ENCODE peak calls at places on chromosomes 6 and 20, in five cellular contexts. One of them, this sample, is unnamed.
A peak's percentile ranks its signal among the peaks of the same experiment; 100 is the strongest.

GRCh38 chr20:58135441-58136170 is 92.8 kb downstream of the ANKRD60 start:
- DNase-seq in heart left ventricle: no peak
- DNase-seq in AG10803: no peak
- DNase-seq in lower leg skin: peak; percentile 80
- DNase-seq in H9: peak; percentile 35
- DNase-seq in this sample: no peak

GRCh38 chr20:44309763-44310663 is 989 bp downstream of the FITM2 start:
- DNase-seq in heart left ventricle: peak; percentile 39
- DNase-seq in AG10803: peak; percentile 70
- DNase-seq in lower leg skin: peak; percentile 82
- DNase-seq in H9: no peak
- DNase-seq in this sample: no peak

GRCh38 chr6:50452001-50452400 is 261.3 kb upstream of the TFAP2D start:
- DNase-seq in heart left ventricle: no peak
- DNase-seq in AG10803: no peak
- DNase-seq in lower leg skin: no peak
- DNase-seq in H9: no peak
- DNase-seq in this sample: no peak

GRCh38 chr6:74851598-74851997 is 354.3 kb downstream of the COL12A1 start:
- DNase-seq in heart left ventricle: no peak
- DNase-seq in AG10803: peak; percentile 95
- DNase-seq in lower leg skin: no peak
- DNase-seq in H9: no peak
- DNase-seq in this sample: no peak

GRCh38 chr6:118993803-118994231 is 58.9 kb upstream of the MCM9 start:
- DNase-seq in heart left ventricle: no peak
- DNase-seq in AG10803: no peak
- DNase-seq in lower leg skin: no peak
- DNase-seq in H9: no peak
- DNase-seq in this sample: no peak

GRCh38 chr6:29631860-29632731 is 887 bp downstream of the GABBR1 start:
- DNase-seq in heart left ventricle: peak; percentile 67
- DNase-seq in AG10803: peak; percentile 63
- DNase-seq in lower leg skin: peak; percentile 95
- DNase-seq in H9: peak; percentile 81
- DNase-seq in this sample: no peak

GRCh38 chr20:39702716-39703349 is 740.7 kb downstream of the DHX35 start:
- DNase-seq in heart left ventricle: no peak
- DNase-seq in AG10803: no peak
- DNase-seq in lower leg skin: no peak
- DNase-seq in H9: no peak
- DNase-seq in this sample: no peak

GRCh38 chr20:64130876-64131275 is 23.5 kb upstream of the NPBWR2 start:
- DNase-seq in heart left ventricle: no peak
- DNase-seq in AG10803: no peak
- DNase-seq in lower leg skin: peak; percentile 73
- DNase-seq in H9: no peak
- DNase-seq in this sample: no peak

GRCh38 chr20:54132612-54133433 is 41.0 kb downstream of the CYP24A1 start:
- DNase-seq in heart left ventricle: no peak
- DNase-seq in AG10803: peak; percentile 99
- DNase-seq in lower leg skin: no peak
- DNase-seq in H9: peak; percentile 40
- DNase-seq in this sample: peak; percentile 92

GRCh38 chr6:158185729-158186456 is 17.7 kb downstream of the GTF2H5 start:
- DNase-seq in heart left ventricle: no peak
- DNase-seq in AG10803: peak; percentile 78
- DNase-seq in lower leg skin: no peak
- DNase-seq in H9: no peak
- DNase-seq in this sample: no peak

GRCh38 chr20:9413001-9413400 is 101.4 kb upstream of the LAMP5 start:
- DNase-seq in heart left ventricle: no peak
- DNase-seq in AG10803: no peak
- DNase-seq in lower leg skin: no peak
- DNase-seq in H9: no peak
- DNase-seq in this sample: no peak

GRCh38 chr6:169189227-169189626 is 64.4 kb downstream of the THBS2 start:
- DNase-seq in heart left ventricle: no peak
- DNase-seq in AG10803: no peak
- DNase-seq in lower leg skin: peak; percentile 74
- DNase-seq in H9: no peak
- DNase-seq in this sample: no peak

GRCh38 chr20:47305667-47306066 is 50.8 kb downstream of the ZMYND8 start:
- DNase-seq in heart left ventricle: no peak
- DNase-seq in AG10803: no peak
- DNase-seq in lower leg skin: peak; percentile 21
- DNase-seq in H9: no peak
- DNase-seq in this sample: no peak

GRCh38 chr6:15252205-15252604 is 6.3 kb downstream of the JARID2 start:
- DNase-seq in heart left ventricle: no peak
- DNase-seq in AG10803: no peak
- DNase-seq in lower leg skin: no peak
- DNase-seq in H9: no peak
- DNase-seq in this sample: no peak

GRCh38 chr6:98487612-98488011 is 346.8 kb upstream of the POU3F2 start:
- DNase-seq in heart left ventricle: no peak
- DNase-seq in AG10803: no peak
- DNase-seq in lower leg skin: no peak
- DNase-seq in H9: peak; percentile 51
- DNase-seq in this sample: no peak

GRCh38 chr6:26607434-26608230 is 10.9 kb downstream of the ABT1 start:
- DNase-seq in heart left ventricle: no peak
- DNase-seq in AG10803: peak; percentile 64
- DNase-seq in lower leg skin: no peak
- DNase-seq in H9: peak; percentile 54
- DNase-seq in this sample: no peak

GRCh38 chr20:58706975-58707681 is 14.5 kb downstream of the NPEPL1 start:
- DNase-seq in heart left ventricle: no peak
- DNase-seq in AG10803: no peak
- DNase-seq in lower leg skin: peak; percentile 60
- DNase-seq in H9: no peak
- DNase-seq in this sample: no peak

GRCh38 chr6:43811101-43812099 is 41.4 kb downstream of the VEGFA start:
- DNase-seq in heart left ventricle: no peak
- DNase-seq in AG10803: no peak
- DNase-seq in lower leg skin: no peak
- DNase-seq in H9: no peak
- DNase-seq in this sample: no peak

GRCh38 chr6:132067286-132067685 is 116.1 kb upstream of the CCN2 start:
- DNase-seq in heart left ventricle: no peak
- DNase-seq in AG10803: peak; percentile 87
- DNase-seq in lower leg skin: no peak
- DNase-seq in H9: no peak
- DNase-seq in this sample: no peak

GRCh38 chr6:73079978-73080377 is 145.3 kb downstream of the KHDC1L start:
- DNase-seq in heart left ventricle: no peak
- DNase-seq in AG10803: peak; percentile 16
- DNase-seq in lower leg skin: no peak
- DNase-seq in H9: no peak
- DNase-seq in this sample: no peak

GRCh38 chr6:167572841-167573271 is 248.0 kb downstream of the TTLL2 start:
- DNase-seq in heart left ventricle: no peak
- DNase-seq in AG10803: no peak
- DNase-seq in lower leg skin: peak; percentile 69
- DNase-seq in H9: no peak
- DNase-seq in this sample: no peak

GRCh38 chr6:36947570-36948351 is 6.8 kb upstream of the PI16 start:
- DNase-seq in heart left ventricle: no peak
- DNase-seq in AG10803: no peak
- DNase-seq in lower leg skin: peak; percentile 76
- DNase-seq in H9: peak; percentile 28
- DNase-seq in this sample: no peak

GRCh38 chr20:9409352-9409751 is 105.0 kb upstream of the LAMP5 start:
- DNase-seq in heart left ventricle: no peak
- DNase-seq in AG10803: peak; percentile 67
- DNase-seq in lower leg skin: no peak
- DNase-seq in H9: no peak
- DNase-seq in this sample: no peak

GRCh38 chr20:24704899-24705298 is 235.5 kb downstream of the SYNDIG1 start:
- DNase-seq in heart left ventricle: no peak
- DNase-seq in AG10803: no peak
- DNase-seq in lower leg skin: peak; percentile 25
- DNase-seq in H9: peak; percentile 12
- DNase-seq in this sample: no peak

GRCh38 chr20:34773726-34774125 is 51.7 kb downstream of the NCOA6 start:
- DNase-seq in heart left ventricle: no peak
- DNase-seq in AG10803: peak; percentile 82
- DNase-seq in lower leg skin: no peak
- DNase-seq in H9: no peak
- DNase-seq in this sample: no peak

GRCh38 chr6:117482240-117483003 is at the start of gene DCBLD1:
- DNase-seq in heart left ventricle: peak; percentile 81
- DNase-seq in AG10803: peak; percentile 76
- DNase-seq in lower leg skin: peak; percentile 92
- DNase-seq in H9: peak; percentile 84
- DNase-seq in this sample: no peak

GRCh38 chr6:4139272-4139671 is 3.9 kb upstream of the ECI2 start:
- DNase-seq in heart left ventricle: no peak
- DNase-seq in AG10803: no peak
- DNase-seq in lower leg skin: no peak
- DNase-seq in H9: no peak
- DNase-seq in this sample: no peak
- TF ChIP-seq CTCF in heart left ventricle: no peak
- TF ChIP-seq CTCF in AG10803: no peak
- TF ChIP-seq CTCF in lower leg skin: no peak
- TF ChIP-seq CTCF in H9: no peak
- TF ChIP-seq CTCF in this sample: no peak

GRCh38 chr6:19772891-19773290 is 64.3 kb upstream of the ID4 start:
- DNase-seq in heart left ventricle: no peak
- DNase-seq in AG10803: no peak
- DNase-seq in lower leg skin: no peak
- DNase-seq in H9: no peak
- DNase-seq in this sample: no peak
- TF ChIP-seq CTCF in heart left ventricle: no peak
- TF ChIP-seq CTCF in AG10803: no peak
- TF ChIP-seq CTCF in lower leg skin: no peak
- TF ChIP-seq CTCF in H9: peak; percentile 44
- TF ChIP-seq CTCF in this sample: no peak

GRCh38 chr6:120675886-120676285 is 658.4 kb downstream of the TBC1D32 start:
- DNase-seq in heart left ventricle: no peak
- DNase-seq in AG10803: no peak
- DNase-seq in lower leg skin: no peak
- DNase-seq in H9: no peak
- DNase-seq in this sample: no peak

DNA sequence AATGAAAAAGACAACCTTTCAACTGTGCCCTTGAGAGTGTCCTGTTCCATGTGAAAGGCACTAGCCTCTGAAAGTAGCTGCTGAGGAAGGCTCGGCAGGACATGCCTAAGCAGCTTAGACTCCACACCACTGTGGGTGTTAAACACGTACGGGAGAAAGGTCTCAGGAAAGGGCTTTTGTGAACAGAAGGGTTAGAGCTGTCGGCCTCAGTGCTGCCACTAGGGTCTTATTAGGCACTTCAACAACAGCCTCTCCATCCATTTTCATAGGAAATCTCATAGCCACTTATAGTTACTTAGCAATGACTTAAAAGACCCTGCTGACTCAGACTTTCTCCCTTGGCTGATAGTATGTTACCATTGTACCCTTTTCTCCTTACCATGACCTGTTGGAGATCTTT is 662.8 kb downstream of the TBC1D32 start:
- DNase-seq in heart left ventricle: no peak
- DNase-seq in AG10803: no peak
- DNase-seq in lower leg skin: no peak
- DNase-seq in H9: peak; percentile 68
- DNase-seq in this sample: no peak
- TF ChIP-seq CTCF in heart left ventricle: no peak
- TF ChIP-seq CTCF in AG10803: no peak
- TF ChIP-seq CTCF in lower leg skin: no peak
- TF ChIP-seq CTCF in H9: peak; percentile 56
- TF ChIP-seq CTCF in this sample: no peak

DNA sequence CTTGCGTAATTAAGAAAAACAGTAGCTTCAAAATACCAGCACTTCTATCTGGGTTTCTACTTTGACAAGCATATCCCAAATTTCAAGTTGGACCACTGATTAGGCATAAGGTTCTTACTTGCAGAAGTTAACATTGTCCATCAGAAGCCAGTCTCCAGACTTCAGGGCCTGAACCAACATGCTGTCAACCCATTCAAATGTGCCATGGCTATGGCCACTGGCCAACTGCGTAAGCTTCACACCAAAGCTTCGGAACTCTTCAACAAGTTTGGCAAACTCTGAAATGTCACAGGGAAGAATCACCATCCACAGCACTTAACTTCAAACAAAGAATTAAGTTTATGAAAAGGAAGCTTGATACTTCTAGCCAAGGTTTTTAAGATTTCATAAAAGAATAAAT is 78.0 kb upstream of the LYRM2 start:
- DNase-seq in heart left ventricle: no peak
- DNase-seq in AG10803: no peak
- DNase-seq in lower leg skin: no peak
- DNase-seq in H9: no peak
- DNase-seq in this sample: no peak
- TF ChIP-seq CTCF in heart left ventricle: no peak
- TF ChIP-seq CTCF in AG10803: no peak
- TF ChIP-seq CTCF in lower leg skin: no peak
- TF ChIP-seq CTCF in H9: no peak
- TF ChIP-seq CTCF in this sample: no peak

DNA sequence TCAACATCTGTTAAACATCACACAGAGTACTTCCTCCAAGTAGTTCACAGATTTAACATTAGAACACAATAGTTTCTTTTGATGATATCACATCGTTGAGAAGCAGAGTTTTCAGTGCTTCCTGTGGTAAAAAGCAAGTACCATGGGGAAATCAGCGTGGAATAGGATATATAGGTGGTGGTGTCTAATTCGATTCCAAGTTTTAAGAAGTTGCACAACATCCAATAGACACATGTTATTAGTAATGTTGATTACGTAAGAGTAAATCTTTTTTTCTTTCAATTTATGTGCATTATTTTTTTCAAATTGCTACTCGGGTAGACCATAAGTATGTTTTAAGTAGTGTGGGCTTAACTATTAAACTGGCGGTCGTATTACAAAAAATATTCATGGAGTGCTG is 360.7 kb downstream of the NKAIN2 start:
- DNase-seq in heart left ventricle: no peak
- DNase-seq in AG10803: no peak
- DNase-seq in lower leg skin: no peak
- DNase-seq in H9: no peak
- DNase-seq in this sample: no peak
- TF ChIP-seq CTCF in heart left ventricle: no peak
- TF ChIP-seq CTCF in AG10803: no peak
- TF ChIP-seq CTCF in lower leg skin: no peak
- TF ChIP-seq CTCF in H9: no peak
- TF ChIP-seq CTCF in this sample: no peak

This sample was measured in kidney epithelial cell.